ENCODE peak calls at places on chromosomes 11 and 22, in eight cellular contexts. S is brain pericyte; L is stimulated activated naive CD4-positive, alpha-beta T cell; B is GM19239; U is fibroblast of gingiva; E is central memory CD4-positive, alpha-beta T cell; W is breast epithelium; J is CD4-positive, alpha-beta T cell. V is an unnamed sample.

GRCh38 chr11:127965947-127966668 is 621.2 kb downstream of the ETS1 start:
- DNase-seq in B (no peak), U (no peak), E (no peak), W (no peak), L (no peak), J (no peak), S (no peak), V (no peak)

GRCh38 chr11:65148657-65149056 is 14.3 kb upstream of the SYVN1 start:
- DNase-seq in S (no peak), B (no peak), L (no peak), E (no peak), J (no peak), W (no peak), U (no peak), V (no peak)

GRCh38 chr11:19907008-19907579 is 194.5 kb downstream of the NAV2 start:
- DNase-seq in W (no peak), B (no peak), J (no peak), U (no peak), L (no peak), E (no peak), S (no peak), V (no peak)

GRCh38 chr11:3052109-3052479 is 5.1 kb downstream of the CARS1 start:
- DNase-seq in L (no peak), B (no peak), S (no peak), U (no peak), E (no peak), J (no peak), W (no peak), V (no peak)

GRCh38 chr11:34863048-34863447 is 53.1 kb downstream of the APIP start:
- DNase-seq in E (no peak), L (no peak), W (no peak), U (no peak), B (no peak), S (no peak), J (no peak), V (no peak)

GRCh38 chr11:63918576-63919171 is 1.7 kb upstream of the RCOR2 start:
- DNase-seq in B (no peak), U (no peak), S (no peak), E (no peak), L (no peak), J (no peak), W (no peak), V (no peak)

GRCh38 chr22:49773531-49773930 is 54.1 kb downstream of the BRD1 start:
- DNase-seq in E (no peak), L (no peak), W (no peak), J (no peak), B (no peak), U (no peak), S (no peak), V (no peak)

GRCh38 chr11:124799384-124800225 is 601 bp downstream of the MSANTD2 start:
- DNase-seq in B (peak), J (peak), W (no peak), E (peak), L (peak), U (no peak), S (no peak), V (peak)

GRCh38 chr22:17199131-17199731 is 20.0 kb downstream of the ADA2 start:
- DNase-seq in S (peak), B (no peak), E (no peak), J (no peak), W (no peak), U (peak), L (no peak), V (no peak)

GRCh38 chr11:65083834-65084597 is at the start of the genes CDCA5 and ZFPL1:
- DNase-seq in U (peak), B (peak), S (peak), W (peak), L (peak), E (peak), J (peak), V (peak)

GRCh38 chr11:20010106-20010860 is 150.0 kb downstream of the DBX1 start:
- DNase-seq in S (no peak), B (no peak), E (no peak), J (no peak), U (no peak), L (no peak), W (no peak), V (no peak)

GRCh38 chr11:33379931-33380330 is 122.8 kb downstream of the HIPK3 start:
- DNase-seq in W (no peak), J (no peak), B (no peak), E (no peak), L (no peak), S (no peak), U (no peak), V (no peak)

GRCh38 chr22:39384750-39385480 is 14.7 kb upstream of the TAB1 start:
- DNase-seq in L (no peak), E (no peak), W (no peak), B (no peak), U (no peak), J (no peak), S (no peak), V (no peak)

GRCh38 chr11:46353706-46354105 is 6.4 kb downstream of the DGKZ start:
- DNase-seq in B (no peak), E (no peak), S (no peak), U (no peak), L (peak), J (no peak), W (no peak), V (no peak)

GRCh38 chr11:46741600-46742484 is 22.8 kb downstream of the F2 start:
- DNase-seq in B (no peak), W (no peak), E (no peak), S (no peak), U (no peak), L (no peak), J (no peak), V (no peak)

GRCh38 chr11:90229791-90230190 is 6.9 kb upstream of the CHORDC1 start:
- DNase-seq in J (no peak), U (no peak), B (no peak), W (no peak), E (no peak), L (no peak), S (no peak), V (no peak)

GRCh38 chr22:43995798-43996169 is 28.3 kb upstream of the PARVB start:
- DNase-seq in L (no peak), E (no peak), W (no peak), U (no peak), S (no peak), J (no peak), B (no peak), V (no peak)

GRCh38 chr11:116328410-116328809 is 444.4 kb downstream of the BUD13 start:
- DNase-seq in L (no peak), B (no peak), J (no peak), W (no peak), U (no peak), E (no peak), S (no peak), V (no peak)

GRCh38 chr11:74319139-74319538 is 7.7 kb upstream of the P4HA3 start:
- DNase-seq in S (peak), L (no peak), B (no peak), E (no peak), W (no peak), J (no peak), U (peak), V (no peak)

GRCh38 chr11:83545494-83545893 is 259.3 kb upstream of the CCDC90B start:
- DNase-seq in W (no peak), U (no peak), E (no peak), S (no peak), B (no peak), J (no peak), L (no peak), V (no peak)

GRCh38 chr11:103959279-103959930 is 77.0 kb upstream of the DDI1 start:
- DNase-seq in S (peak), B (peak), W (no peak), E (no peak), U (peak), L (no peak), J (no peak), V (no peak)

GRCh38 chr11:15613231-15613630 is 498.5 kb downstream of the INSC start:
- DNase-seq in J (no peak), S (no peak), B (no peak), W (no peak), L (no peak), U (no peak), E (no peak), V (no peak)

GRCh38 chr11:112392860-112393259 is 132.2 kb upstream of the PLET1 start:
- DNase-seq in L (no peak), S (no peak), J (no peak), W (no peak), B (no peak), U (no peak), E (no peak), V (no peak)

GRCh38 chr22:48491451-48491941 is 1336.2 kb downstream of the BRD1 start:
- DNase-seq in E (no peak), U (peak), L (no peak), J (peak), W (no peak), B (no peak), S (no peak), V (no peak)

GRCh38 chr22:29379258-29379657 is 9.1 kb downstream of the AP1B1 start:
- DNase-seq in E (no peak), W (no peak), U (no peak), L (no peak), J (no peak), B (no peak), S (no peak), V (no peak)

GRCh38 chr11:64164392-64165312 is 1.3 kb downstream of the MACROD1 start:
- DNase-seq in J (no peak), E (no peak), W (no peak), S (no peak), L (no peak), U (no peak), B (no peak), V (no peak)

GRCh38 chr11:60251485-60252207 is 8.7 kb upstream of the MS4A4E start:
- DNase-seq in E (no peak), S (no peak), W (no peak), L (no peak), B (no peak), U (peak), J (no peak), V (no peak)

GRCh38 chr11:36186797-36187196 is 102.4 kb downstream of the COMMD9 start:
- DNase-seq in U (no peak), W (no peak), J (no peak), S (no peak), L (no peak), E (no peak), B (no peak), V (no peak)

GRCh38 chr11:35563413-35564245 is 38.2 kb upstream of the PAMR1 start:
- DNase-seq in L (no peak), B (no peak), U (peak), J (no peak), S (no peak), W (no peak), E (no peak), V (no peak)

GRCh38 chr11:10488581-10489443 is 33.7 kb downstream of the AMPD3 start:
- DNase-seq in B (peak), U (no peak), L (no peak), W (no peak), S (no peak), E (no peak), J (peak), V (no peak)

V was measured in CD4-positive, CD25-positive, alpha-beta regulatory T cell.